ENCODE peak calls at places on chromosome 19, in eight cellular contexts. C is left ventricle myocardium inferior, O is IMR-90, W is cardiac muscle cell, H is heart right ventricle, X is endodermal cell, T is A549, P is choroid plexus epithelial cell. G is an unnamed sample.

GRCh38 chr19:3683866-3684816 is 16.1 kb downstream of the PIP5K1C start:
- DNase-seq in H (no peak), C (no peak), W (peak; percentile 61), T (no peak), P (peak; percentile 93), O (peak; percentile 31), X (peak; percentile 60), G (peak; percentile 95)

GRCh38 chr19:55209430-55210119 is at the start of gene PTPRH:
- DNase-seq in W (no peak), X (no peak), O (no peak), P (no peak), T (peak; percentile 46), H (no peak), C (no peak), G (no peak)

GRCh38 chr19:9914001-9914314 is 22.4 kb downstream of the OLFM2 start:
- DNase-seq in P (no peak), T (peak; percentile 55), W (no peak), H (no peak), X (peak; percentile 78), C (no peak), O (no peak), G (no peak)

GRCh38 chr19:2554856-2555255 is 78.9 kb downstream of the GADD45B start:
- DNase-seq in T (no peak), X (no peak), P (peak; percentile 33), W (no peak), H (no peak), C (peak; percentile 13), O (peak; percentile 23), G (no peak)

GRCh38 chr19:41409288-41409687 is 11.7 kb downstream of the BCKDHA start:
- DNase-seq in H (peak; percentile 61), X (peak; percentile 76), T (peak; percentile 55), C (no peak), W (peak; percentile 54), O (peak; percentile 40), P (peak; percentile 72), G (no peak)

GRCh38 chr19:12834976-12835757 is 788 bp upstream of the RTBDN start:
- DNase-seq in H (no peak), O (no peak), T (no peak), C (no peak), W (peak; percentile 21), P (no peak), X (peak; percentile 83), G (no peak)

GRCh38 chr19:41218249-41218614 is 791 bp upstream of the AXL start:
- DNase-seq in H (no peak), P (no peak), W (no peak), C (no peak), T (no peak), X (no peak), O (no peak), G (no peak)

GRCh38 chr19:28606269-28607032 is 606.5 kb downstream of the UQCRFS1 start:
- DNase-seq in P (no peak), H (no peak), O (no peak), T (no peak), C (no peak), W (no peak), X (no peak), G (no peak)

GRCh38 chr19:34409189-34410164 is 5.3 kb downstream of the PDCD2L start:
- DNase-seq in T (no peak), P (no peak), H (no peak), W (no peak), X (no peak), O (no peak), C (no peak), G (no peak)

GRCh38 chr19:14149509-14149994 is 13.2 kb upstream of the ASF1B start:
- DNase-seq in H (peak; percentile 77), P (no peak), O (no peak), W (peak; percentile 82), X (no peak), T (no peak), C (peak; percentile 85), G (no peak)

GRCh38 chr19:31518626-31519025 is 169.4 kb upstream of the TSHZ3 start:
- DNase-seq in H (no peak), T (no peak), X (peak; percentile 57), O (no peak), W (no peak), P (no peak), C (no peak), G (no peak)

GRCh38 chr19:48470856-48471255 is 1.7 kb downstream of the CYTH2 start:
- DNase-seq in X (no peak), C (no peak), H (no peak), O (no peak), P (no peak), W (no peak), T (no peak), G (no peak)
- H3K4me3 ChIP-seq in X (peak overlapping the region; percentile 94), C (peak overlapping the region; percentile 96), H (no peak overlapping the region), O (no peak overlapping the region), P (no peak overlapping the region), W (no peak overlapping the region), T (no peak overlapping the region), G (no peak overlapping the region)

DNA sequence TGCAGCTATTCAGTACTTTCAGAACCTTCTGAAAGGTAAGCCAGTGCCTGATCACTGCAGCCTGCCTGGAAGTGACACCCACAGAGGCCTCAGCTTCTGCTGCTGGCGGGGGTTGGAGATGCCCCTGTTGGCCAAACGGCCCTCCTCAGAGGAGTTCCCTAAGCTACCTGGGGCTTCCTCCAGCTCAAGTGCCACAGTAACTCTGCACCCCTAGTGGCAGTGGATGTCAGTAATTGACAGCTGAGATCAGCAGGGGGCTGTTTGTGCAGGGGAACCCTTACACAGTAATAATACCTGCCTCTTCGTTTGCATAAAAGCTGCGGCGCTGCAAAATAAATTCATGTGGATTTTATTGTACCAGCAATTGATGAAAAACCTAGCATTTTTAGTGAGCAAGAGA is 28.9 kb downstream of the TDRD12 start:
- DNase-seq in O (no peak), H (no peak), P (no peak), C (no peak), T (peak; percentile 51), X (peak; percentile 66), W (no peak), G (no peak)
- TF ChIP-seq CTCF in O (no peak), H (no peak), P (no peak), C (no peak), T (peak; percentile 29), X (peak; percentile 57), W (peak; percentile 2), G (peak; percentile 45)

DNA sequence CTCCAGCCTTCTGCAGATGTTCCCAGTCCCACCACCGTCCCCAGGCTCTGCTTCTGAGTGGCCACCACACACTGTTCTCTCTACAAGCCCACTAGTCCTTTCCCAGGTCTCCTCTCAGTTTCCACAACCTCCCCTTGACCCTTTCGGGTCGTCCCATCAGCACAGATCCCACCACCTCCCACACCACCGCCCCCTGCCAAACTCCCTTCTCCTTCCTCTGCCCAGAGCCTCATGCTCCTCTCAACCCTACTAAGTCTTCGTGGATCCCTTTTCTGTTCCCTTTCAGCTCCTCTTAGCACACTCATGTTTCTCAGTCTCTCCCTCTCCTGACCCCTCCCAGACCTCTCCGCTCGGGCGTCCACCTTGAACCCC is 1.9 kb downstream of the NAPA start:
- DNase-seq in P (no peak), T (no peak), X (peak; percentile 44), W (no peak), C (no peak), H (no peak), O (no peak), G (no peak)
- H3K4me3 ChIP-seq in P (peak overlapping the region; percentile 40), T (peak overlapping the region; percentile 12), X (peak overlapping the region; percentile 96), W (no peak overlapping the region), C (peak overlapping the region; percentile 99), H (peak overlapping the region; percentile 90), O (no peak overlapping the region), G (no peak overlapping the region)

DNA sequence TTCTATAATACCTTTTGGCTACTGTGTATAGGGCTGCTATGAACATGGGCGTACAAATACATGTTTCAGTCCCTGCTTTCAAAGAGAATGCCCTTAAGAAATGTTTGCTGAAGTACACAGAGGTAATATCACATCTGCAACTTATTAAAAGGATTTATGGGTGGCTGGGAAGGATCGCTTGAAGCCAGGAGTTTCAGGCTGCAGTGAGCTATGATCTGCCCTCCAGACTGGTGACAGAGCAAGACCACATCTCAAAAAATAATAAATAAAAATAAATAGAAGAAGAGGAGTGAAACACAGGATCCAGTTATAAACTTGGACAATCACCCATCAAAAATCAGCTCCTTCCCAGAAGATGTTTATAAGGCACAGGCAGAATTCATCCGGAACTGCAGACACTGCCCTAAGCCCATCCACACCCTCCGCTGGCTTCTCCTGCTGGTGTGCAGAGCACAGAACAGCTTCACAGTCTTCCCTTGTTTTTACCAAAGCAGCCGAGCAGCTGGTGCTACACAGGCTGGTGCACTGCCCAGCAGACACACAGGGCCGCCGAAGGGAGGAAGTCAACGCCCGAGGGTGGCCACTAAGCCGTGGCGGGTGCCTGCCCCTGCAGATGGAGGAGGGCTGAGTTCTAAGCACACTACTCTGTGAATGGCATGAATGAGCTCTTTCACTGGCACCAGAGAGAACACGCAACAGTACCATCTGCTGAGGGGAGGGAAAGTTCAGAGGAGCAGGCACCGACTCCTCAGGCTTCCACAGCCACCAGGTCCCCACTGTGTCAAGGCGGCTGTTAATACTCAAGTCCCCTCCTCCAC is 44.0 kb downstream of the BRD4 start:
- DNase-seq in H (no peak), W (no peak), P (no peak), X (no peak), C (no peak), O (peak; percentile 24), T (no peak), G (no peak)
- TF ChIP-seq CTCF in H (no peak), W (no peak), P (no peak), X (no peak), C (no peak), O (no peak), T (no peak), G (peak; percentile 11)

DNA sequence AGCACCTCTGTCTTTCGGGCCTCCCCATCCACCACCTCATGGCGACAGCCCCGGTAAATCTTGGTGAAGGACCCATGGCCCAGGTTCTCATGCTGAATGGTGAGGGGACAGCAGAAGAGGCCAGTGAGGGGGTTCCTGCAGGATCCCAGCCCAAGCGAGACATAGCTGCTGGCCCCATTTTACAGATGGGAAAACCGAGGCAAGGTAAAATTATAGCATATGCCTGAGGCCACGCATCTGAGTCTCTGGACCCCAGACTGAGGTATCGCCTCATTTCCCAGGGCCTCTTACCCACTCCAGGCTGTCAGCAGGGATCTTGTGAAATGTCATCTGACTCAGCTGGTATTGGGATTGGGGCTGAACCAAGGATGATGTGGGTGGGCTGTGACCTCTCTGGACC is 9.8 kb downstream of the JAK3 start:
- DNase-seq in T (no peak), H (no peak), C (no peak), W (no peak), X (no peak), P (no peak), O (no peak), G (no peak)
- H3K4me3 ChIP-seq in T (no peak overlapping the region), H (no peak overlapping the region), C (no peak overlapping the region), W (no peak overlapping the region), X (no peak overlapping the region), P (no peak overlapping the region), O (no peak overlapping the region), G (no peak overlapping the region)

G was measured in brain microvascular endothelial cell.